ENCODE peak calls at places on chromosome 2, in seven cellular contexts. N is CD4-positive, alpha-beta memory T cell; C is spleen; G is A549; M is body of pancreas; P is Panc1; J is sigmoid colon. A is an unnamed sample. For H3K4me1, the result is how much of the 10 kb centered on the place peaks cover.

GRCh38 chr2:160022162-160022561 is 40.3 kb downstream of the PLA2R1 start:
- DNase-seq in C (no peak), M (no peak), P (no peak), N (no peak), G (peak), J (no peak), A (no peak)

GRCh38 chr2:2827691-2828315 is 496.7 kb upstream of the MYT1L start:
- DNase-seq in C (peak), J (no peak), G (no peak), P (no peak), M (no peak), N (no peak), A (no peak)

GRCh38 chr2:164697688-164698290 is 76.5 kb upstream of the GRB14 start:
- DNase-seq in P (no peak), C (no peak), J (no peak), G (peak), N (no peak), M (no peak), A (no peak)

GRCh38 chr2:46010925-46011490 is 286.2 kb upstream of the EPAS1 start:
- DNase-seq in P (no peak), G (peak), N (peak), C (no peak), J (no peak), M (no peak), A (no peak)

GRCh38 chr2:160411167-160411566 is 82.4 kb downstream of the RBMS1 start:
- DNase-seq in N (peak), C (peak), M (peak), J (no peak), P (no peak), G (no peak), A (no peak)

GRCh38 chr2:231370749-231371429 is 24.6 kb upstream of the B3GNT7 start:
- DNase-seq in G (no peak), J (no peak), M (no peak), C (peak), P (no peak), N (no peak), A (no peak)

GRCh38 chr2:171811229-171811628 is 82.8 kb downstream of the SLC25A12 start:
- DNase-seq in C (no peak), N (peak), G (peak), M (no peak), P (peak), J (no peak), A (no peak)

GRCh38 chr2:182866095-182866460 is 359 bp downstream of the FRZB start:
- DNase-seq in C (no peak), M (no peak), J (peak), N (no peak), P (no peak), G (no peak), A (no peak)

GRCh38 chr2:144079808-144080207 is 440.1 kb downstream of the ZEB2 start:
- DNase-seq in G (no peak), P (no peak), M (no peak), J (no peak), C (no peak), N (no peak), A (no peak)

GRCh38 chr2:241948901-241949735 is 79.6 kb downstream of the RTP5 start:
- DNase-seq in P (no peak), J (peak), M (no peak), G (no peak), N (no peak), C (peak), A (no peak)

GRCh38 chr2:226079677-226080076 is 680.2 kb downstream of the NYAP2 start:
- DNase-seq in J (no peak), G (no peak), M (no peak), P (peak), C (no peak), N (no peak), A (no peak)

GRCh38 chr2:194203898-194204297 is 1453.1 kb upstream of the SLC39A10 start:
- DNase-seq in P (no peak), J (no peak), N (no peak), M (no peak), C (no peak), G (no peak), A (no peak)

GRCh38 chr2:201182650-201183372 is at the start of gene CASP10:
- DNase-seq in J (no peak), P (no peak), G (peak), N (peak), M (peak), C (no peak), A (no peak)

GRCh38 chr2:147558620-147559019 is 286.2 kb upstream of the ACVR2A start:
- DNase-seq in N (no peak), G (no peak), M (no peak), C (no peak), J (no peak), P (no peak), A (no peak)

GRCh38 chr2:233354971-233355574 is 779 bp downstream of the DGKD start:
- DNase-seq in J (peak), N (no peak), M (peak), G (no peak), P (no peak), C (peak), A (no peak)

GRCh38 chr2:179842498-179843153 is 18.8 kb downstream of the ZNF385B start:
- DNase-seq in M (no peak), P (no peak), C (no peak), G (no peak), J (no peak), N (no peak), A (peak)

GRCh38 chr2:134207589-134208209 is 46.2 kb upstream of the MGAT5 start:
- DNase-seq in P (peak), C (peak), G (peak), M (peak), J (no peak), N (peak), A (no peak)

GRCh38 chr2:55116598-55116964 is 66.3 kb upstream of the RTN4 start:
- DNase-seq in M (no peak), J (no peak), P (no peak), N (no peak), G (no peak), C (no peak), A (no peak)

GRCh38 chr2:174603280-174603679 is 5.7 kb upstream of the WIPF1 start:
- DNase-seq in P (no peak), G (no peak), M (peak), J (peak), C (peak), N (peak), A (no peak)

GRCh38 chr2:24482256-24482971 is 8.6 kb upstream of the NCOA1 start:
- DNase-seq in P (no peak), M (peak), N (no peak), G (no peak), J (no peak), C (no peak), A (no peak)

GRCh38 chr2:191835539-191836350 is 11.1 kb downstream of the CAVIN2 start:
- DNase-seq in C (peak), J (no peak), N (no peak), P (no peak), M (no peak), G (no peak), A (no peak)

GRCh38 chr2:102703748-102704147 is 58.1 kb upstream of the TMEM182 start:
- DNase-seq in G (peak), N (no peak), M (no peak), C (no peak), J (no peak), P (peak), A (no peak)

GRCh38 chr2:152411154-152411553 is 76.2 kb downstream of the FMNL2 start:
- DNase-seq in N (no peak), J (no peak), G (no peak), C (no peak), P (no peak), M (no peak), A (no peak)

GRCh38 chr2:181170256-181170655 is 189.9 kb downstream of the UBE2E3 start:
- DNase-seq in J (no peak), G (no peak), M (no peak), C (no peak), P (no peak), N (peak), A (no peak)

GRCh38 chr2:172693037-172693436 is 42.6 kb upstream of the RAPGEF4 start:
- DNase-seq in J (peak), M (peak), G (peak), C (no peak), P (peak), N (no peak), A (no peak)

GRCh38 chr2:176653856-176654443 is 384.7 kb downstream of the MTX2 start:
- DNase-seq in C (peak), P (no peak), M (peak), J (peak), N (peak), G (peak), A (no peak)

GRCh38 chr2:44937688-44938240 is 3.7 kb upstream of the SIX3 start:
- DNase-seq in J (no peak), N (no peak), G (peak), C (peak), M (no peak), P (no peak), A (no peak)

GRCh38 chr2:235591921-235592320 is 98.1 kb downstream of the AGAP1 start:
- DNase-seq in M (no peak), G (no peak), C (no peak), J (no peak), N (no peak), P (no peak), A (no peak)

GRCh38 chr2:119724656-119725485 is 34.9 kb upstream of the PTPN4 start:
- DNase-seq in P (no peak), N (no peak), G (no peak), C (no peak), J (no peak), M (no peak), A (no peak)

GRCh38 chr2:86370579-86370978 is 33.2 kb upstream of the REEP1 start:
- DNase-seq in G (no peak), N (no peak), J (no peak), M (no peak), C (no peak), P (no peak), A (no peak)

GRCh38 chr2:19775838-19776237 is 125.9 kb downstream of the TTC32 start:
- DNase-seq in P (no peak), G (no peak), M (peak), N (no peak), J (no peak), C (no peak), A (no peak)

GRCh38 chr2:149018971-149019370 is 19.5 kb upstream of the LYPD6B start:
- DNase-seq in M (no peak), J (no peak), P (no peak), N (no peak), C (no peak), G (no peak), A (no peak)

GRCh38 chr2:153872311-153873061 is 764 bp downstream of the GALNT13 start:
- DNase-seq in P (no peak), J (no peak), C (peak), N (no peak), G (no peak), M (no peak), A (no peak)

GRCh38 chr2:127426501-127427354 is 8.5 kb downstream of the PROC start:
- DNase-seq in M (no peak), N (no peak), J (no peak), C (no peak), P (no peak), G (no peak), A (no peak)

GRCh38 chr2:105593221-105593967 is 151.3 kb upstream of the NCK2 start:
- DNase-seq in G (no peak), P (no peak), C (no peak), M (no peak), J (no peak), N (no peak), A (no peak)

GRCh38 chr2:170847716-170848115 is 31.0 kb downstream of the GAD1 start:
- DNase-seq in G (no peak), M (no peak), N (no peak), P (no peak), C (no peak), J (no peak), A (no peak)

GRCh38 chr2:119405151-119405550 is 26.5 kb upstream of the TMEM37 start:
- DNase-seq in P (no peak), G (no peak), M (no peak), J (no peak), N (no peak), C (no peak), A (no peak)

GRCh38 chr2:215767625-215768024 is 245.7 kb downstream of the MREG start:
- DNase-seq in C (no peak), M (no peak), N (no peak), J (no peak), G (no peak), P (no peak), A (no peak)

DNA sequence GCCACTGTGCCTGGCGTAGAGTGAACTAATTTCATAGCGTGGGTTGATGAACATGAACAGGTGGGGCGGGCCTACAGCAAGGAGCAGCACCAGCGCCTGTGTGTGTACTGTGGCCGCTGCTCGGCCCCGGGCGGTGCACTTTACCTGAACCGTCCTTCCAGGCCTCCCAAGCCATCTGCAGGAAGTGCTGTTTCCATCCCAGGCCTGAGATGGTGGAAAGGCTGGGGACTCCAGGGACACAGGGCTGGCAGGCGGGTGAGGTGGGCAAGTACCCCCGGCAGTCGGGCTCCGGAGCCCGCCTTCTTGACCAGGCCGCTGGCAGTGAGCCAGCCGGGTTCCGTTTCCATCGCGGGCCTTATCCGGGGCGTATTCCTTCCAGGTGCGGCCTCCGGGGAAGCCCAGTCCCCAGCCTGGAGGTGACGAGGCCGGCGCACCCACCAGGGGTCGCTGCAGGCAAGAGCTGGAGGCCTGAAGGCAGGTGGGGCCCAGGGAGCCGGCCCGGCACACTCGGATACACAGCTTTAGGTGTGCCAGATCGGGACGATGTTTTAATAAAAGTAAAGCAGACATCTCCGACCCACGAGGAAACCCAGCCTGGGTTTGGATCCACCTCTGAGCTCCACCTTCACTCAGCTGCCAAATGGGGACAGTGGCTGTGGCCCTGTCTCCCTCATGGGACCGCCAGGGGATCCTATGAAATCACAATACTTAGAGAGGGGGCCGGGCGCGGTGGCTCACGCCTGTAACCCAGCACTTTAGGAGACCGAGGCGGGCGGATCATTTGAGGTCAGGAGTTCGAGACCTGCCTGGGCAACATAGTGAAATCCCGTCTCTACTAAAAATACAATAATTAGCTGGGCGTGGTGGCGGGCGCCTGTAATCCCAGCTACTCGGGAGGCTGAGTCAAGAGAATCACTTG is 22.7 kb upstream of the PDIA6 start:
- DNase-seq in C (peak), N (peak), G (peak), P (no peak), M (peak), J (peak), A (peak)
- H3K4me3 ChIP-seq in C (no peak), N (no peak), G (no peak), P (no peak), M (no peak), J (no peak), A (peak)

DNA sequence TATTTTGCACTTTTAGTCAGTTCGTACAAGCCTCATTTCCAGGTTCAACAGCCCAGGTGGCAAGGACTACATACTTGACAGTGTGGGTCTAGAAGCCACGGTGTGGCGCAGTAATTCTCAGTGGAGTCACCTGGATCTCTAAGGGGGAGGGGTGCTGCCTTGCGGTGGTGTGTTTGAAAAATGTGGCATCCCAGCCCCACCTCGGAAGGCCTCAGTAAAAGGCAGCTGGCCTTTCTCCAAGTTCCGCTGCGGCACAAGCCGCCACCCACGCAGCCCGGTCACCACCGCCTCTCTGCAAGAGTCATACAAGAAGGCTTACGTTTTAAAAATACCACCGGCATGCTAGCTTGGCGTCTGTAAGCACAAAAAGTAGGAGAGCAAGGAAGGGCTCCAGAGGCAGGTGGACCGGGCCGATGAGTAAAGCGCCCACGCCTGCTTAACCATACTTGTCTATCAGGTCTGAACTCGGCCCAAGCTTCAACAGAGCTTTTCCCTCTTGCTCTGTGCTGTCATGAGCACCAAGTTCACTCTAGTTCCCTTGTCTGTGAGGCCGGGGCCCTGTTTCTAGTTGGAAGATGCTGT is 49.5 kb downstream of the SPRED2 start:
- DNase-seq in G (peak), P (no peak), N (peak), J (peak), M (peak), C (peak), A (no peak)
- H3K4me1 ChIP-seq in G (half or more), P (half or more), N (under half), J (under half), M (under half), C (under half), A (under half)

DNA sequence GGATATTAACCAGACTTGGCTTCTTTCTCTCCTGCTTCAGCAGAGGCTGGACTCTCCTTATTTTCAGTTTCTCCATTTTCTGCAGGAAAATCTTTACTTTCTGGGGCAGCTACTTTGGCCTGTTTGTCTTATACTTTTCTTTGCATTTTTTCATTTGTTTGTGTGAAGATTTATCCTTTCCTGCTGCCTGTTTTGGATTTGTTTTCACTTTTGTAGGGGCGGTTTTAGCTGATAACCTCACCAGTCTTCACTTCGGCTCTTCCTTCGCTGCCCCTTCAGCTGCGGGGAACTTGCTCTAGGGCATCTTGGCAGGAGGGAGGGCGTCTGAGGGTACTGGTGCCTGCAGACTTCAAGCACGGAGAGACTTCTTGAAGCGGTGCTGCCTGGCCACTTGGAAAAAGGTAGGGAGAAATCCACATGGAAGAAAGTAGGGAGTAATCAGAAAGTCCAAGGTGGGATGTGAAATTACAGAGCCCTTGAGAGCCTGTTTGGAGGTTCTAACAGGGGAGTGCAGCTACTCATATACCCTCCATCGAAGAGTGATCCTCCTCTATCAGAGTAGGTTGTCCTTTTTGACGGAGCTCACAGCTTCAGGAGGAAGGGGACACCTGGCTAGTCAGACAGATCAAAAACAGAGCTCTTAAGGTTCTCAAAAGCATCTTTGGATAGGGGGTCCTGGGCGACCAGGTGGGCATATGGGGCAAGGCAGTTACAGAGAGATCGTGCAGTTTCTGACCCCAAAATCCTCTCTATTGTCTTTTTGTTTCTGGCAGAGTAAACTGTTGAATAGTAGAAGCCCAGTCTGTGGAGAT is 14.6 kb upstream of the ZDBF2 start:
- DNase-seq in C (no peak), M (no peak), N (no peak), P (no peak), G (no peak), J (no peak), A (no peak)
- H3K4me3 ChIP-seq in C (no peak), M (no peak), N (no peak), P (no peak), G (no peak), J (no peak), A (no peak)

GRCh38 chr2:224577541-224577940 is 7.6 kb downstream of the CUL3 start:
- DNase-seq in N (no peak), P (no peak), J (no peak), C (no peak), M (no peak), G (no peak), A (no peak)
- H3K4me1 ChIP-seq in N (half or more), P (under half), J (half or more), C (half or more), M (half or more), G (half or more), A (under half)